ENCODE peak calls at places on chromosomes 1 and 21, in eight cellular contexts. P, G, F, V, N, U, W and S are unnamed samples.

GRCh38 chr1:170939476-170939875 is 4.1 kb downstream of the MROH9 start:
- DNase-seq in V (no peak), G (no peak), F (no peak), W (no peak), P (no peak), N (no peak), U (no peak), S (no peak)

GRCh38 chr1:15153184-15153841 is at the start of gene TMEM51:
- DNase-seq in F (no peak), G (peak), P (peak), U (peak), N (peak), W (no peak), V (no peak), S (no peak)

GRCh38 chr1:198270421-198270820 is 113.6 kb downstream of the NEK7 start:
- DNase-seq in P (no peak), W (no peak), G (no peak), F (no peak), N (no peak), V (no peak), U (no peak), S (no peak)

GRCh38 chr1:116855788-116856187 is 53.9 kb upstream of the PTGFRN start:
- DNase-seq in P (no peak), N (no peak), U (no peak), W (no peak), V (no peak), F (no peak), G (no peak), S (no peak)

GRCh38 chr1:203290261-203291089 is 14.8 kb upstream of the BTG2 start:
- DNase-seq in U (peak), N (peak), W (peak), G (peak), P (no peak), V (peak), F (peak), S (peak)

GRCh38 chr1:185017338-185017737 is 28.0 kb upstream of the RNF2 start:
- DNase-seq in G (no peak), V (no peak), P (peak), N (no peak), F (no peak), U (no peak), W (no peak), S (peak)

GRCh38 chr1:33099290-33100118 is 18.6 kb downstream of the AZIN2 start:
- DNase-seq in W (no peak), F (no peak), G (no peak), P (peak), V (peak), N (no peak), U (peak), S (peak)

GRCh38 chr1:218384576-218384975 is 39.4 kb downstream of the TGFB2 start:
- DNase-seq in V (no peak), P (no peak), N (no peak), U (no peak), F (no peak), G (no peak), W (no peak), S (no peak)

GRCh38 chr1:16138772-16139221 is 17.1 kb downstream of the EPHA2 start:
- DNase-seq in N (no peak), F (no peak), U (no peak), V (no peak), P (peak), W (no peak), G (no peak), S (no peak)

GRCh38 chr1:157595356-157595755 is 2.5 kb downstream of the FCRL4 start:
- DNase-seq in F (peak), V (no peak), W (no peak), P (no peak), G (no peak), N (no peak), U (no peak), S (no peak)

GRCh38 chr1:176691251-176692228 is 228.6 kb downstream of the PAPPA2 start:
- DNase-seq in N (peak), V (peak), P (peak), F (no peak), W (no peak), G (no peak), U (no peak), S (peak)

GRCh38 chr1:228210076-228210651 is 2.3 kb downstream of the OBSCN start:
- DNase-seq in P (peak), V (no peak), W (no peak), N (no peak), U (no peak), F (no peak), G (no peak), S (no peak)

GRCh38 chr21:29487154-29487553 is 188.4 kb downstream of the BACH1 start:
- DNase-seq in U (no peak), N (no peak), W (no peak), P (no peak), V (no peak), G (no peak), F (no peak), S (no peak)

GRCh38 chr1:151867785-151868403 is 14.4 kb upstream of the THEM5 start:
- DNase-seq in W (no peak), U (no peak), G (no peak), N (no peak), P (no peak), V (no peak), F (no peak), S (no peak)

GRCh38 chr1:89566761-89567174 is 42.1 kb downstream of the LRRC8B start:
- DNase-seq in N (peak), W (no peak), V (no peak), G (peak), P (no peak), F (no peak), U (no peak), S (peak)

DNA sequence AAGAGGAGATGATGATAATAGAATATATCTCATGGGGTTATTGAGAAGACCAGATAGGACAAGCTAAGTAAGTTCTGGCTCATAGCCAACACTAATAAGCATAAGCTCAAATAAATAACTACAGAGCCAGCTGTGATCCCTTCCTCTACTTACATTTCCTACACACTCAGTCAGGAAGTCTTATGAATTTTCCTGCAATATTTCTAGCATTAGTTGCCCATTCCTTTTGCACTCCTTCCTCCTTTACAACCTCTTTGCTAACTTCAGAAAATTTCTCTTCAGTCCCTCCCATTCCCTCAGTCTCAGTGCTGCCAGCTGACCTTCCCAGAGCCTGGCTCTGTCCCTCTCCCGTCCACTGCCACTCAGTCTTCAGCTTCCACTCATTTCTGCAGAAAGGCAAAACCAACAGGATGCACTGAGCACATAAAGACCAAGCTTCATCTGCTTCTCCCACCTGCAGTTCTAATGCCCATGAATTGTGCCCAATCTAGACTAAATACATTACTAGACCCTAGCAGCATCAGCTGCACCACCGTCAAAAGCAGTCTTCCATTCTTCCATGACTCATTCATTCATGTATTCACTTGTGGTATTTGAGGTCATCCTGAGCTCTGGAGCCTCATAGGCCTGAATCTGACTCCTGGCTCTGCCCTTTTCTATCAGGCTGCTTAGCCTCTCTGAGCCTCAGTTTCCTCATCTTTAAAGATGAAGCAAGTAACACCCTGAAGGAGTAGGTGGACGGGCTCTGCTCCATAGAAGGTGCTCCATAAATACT is 54.6 kb upstream of the SIPA1L2 start:
- DNase-seq in F (no peak), U (no peak), N (no peak), P (peak), W (no peak), G (no peak), V (no peak), S (no peak)
- TF ChIP-seq POLR2A in F (no peak), U (no peak), N (no peak), P (no peak), W (no peak), G (no peak), V (no peak), S (no peak)

DNA sequence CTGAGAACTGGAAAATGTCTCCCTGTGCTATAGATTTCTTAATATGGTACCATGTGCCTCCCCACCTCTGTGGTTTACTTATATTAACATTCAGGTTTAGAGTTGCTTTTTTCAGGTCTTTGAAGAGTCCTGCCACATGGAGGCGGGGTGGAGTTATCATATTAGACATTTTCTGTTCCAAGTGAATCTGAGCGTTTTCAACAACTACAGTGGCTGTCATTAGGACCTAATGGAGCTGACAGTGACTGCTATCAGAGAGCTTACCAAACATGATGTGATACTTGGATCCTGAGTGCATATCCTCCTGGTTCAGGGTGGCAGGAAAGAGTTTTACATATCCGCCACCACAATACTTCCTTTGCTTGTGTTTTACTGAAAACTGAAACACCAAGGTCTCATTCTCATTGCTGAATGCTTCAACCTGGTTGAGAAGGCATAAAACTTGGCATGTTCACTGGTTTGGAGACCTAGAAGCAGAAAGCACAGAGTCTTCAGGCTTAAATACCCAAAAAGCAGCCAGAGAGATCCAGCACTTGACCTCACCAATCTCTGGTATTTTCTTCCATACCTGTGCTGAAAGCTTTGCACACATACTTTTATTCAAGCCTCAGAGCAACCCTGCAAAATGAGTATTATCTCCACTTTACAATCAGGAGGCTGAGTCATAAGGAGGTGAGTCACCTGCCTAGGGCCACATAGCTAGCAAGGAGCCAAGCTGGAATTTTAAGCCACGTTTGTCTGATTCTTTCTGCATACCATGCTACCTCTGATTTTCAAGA is 47.4 kb upstream of the OSBPL9 start:
- DNase-seq in W (no peak), N (no peak), P (peak), G (peak), V (no peak), F (no peak), U (peak), S (peak)
- TF ChIP-seq POLR2A in W (no peak), N (no peak), P (no peak), G (no peak), V (no peak), F (no peak), U (no peak), S (no peak)

DNA sequence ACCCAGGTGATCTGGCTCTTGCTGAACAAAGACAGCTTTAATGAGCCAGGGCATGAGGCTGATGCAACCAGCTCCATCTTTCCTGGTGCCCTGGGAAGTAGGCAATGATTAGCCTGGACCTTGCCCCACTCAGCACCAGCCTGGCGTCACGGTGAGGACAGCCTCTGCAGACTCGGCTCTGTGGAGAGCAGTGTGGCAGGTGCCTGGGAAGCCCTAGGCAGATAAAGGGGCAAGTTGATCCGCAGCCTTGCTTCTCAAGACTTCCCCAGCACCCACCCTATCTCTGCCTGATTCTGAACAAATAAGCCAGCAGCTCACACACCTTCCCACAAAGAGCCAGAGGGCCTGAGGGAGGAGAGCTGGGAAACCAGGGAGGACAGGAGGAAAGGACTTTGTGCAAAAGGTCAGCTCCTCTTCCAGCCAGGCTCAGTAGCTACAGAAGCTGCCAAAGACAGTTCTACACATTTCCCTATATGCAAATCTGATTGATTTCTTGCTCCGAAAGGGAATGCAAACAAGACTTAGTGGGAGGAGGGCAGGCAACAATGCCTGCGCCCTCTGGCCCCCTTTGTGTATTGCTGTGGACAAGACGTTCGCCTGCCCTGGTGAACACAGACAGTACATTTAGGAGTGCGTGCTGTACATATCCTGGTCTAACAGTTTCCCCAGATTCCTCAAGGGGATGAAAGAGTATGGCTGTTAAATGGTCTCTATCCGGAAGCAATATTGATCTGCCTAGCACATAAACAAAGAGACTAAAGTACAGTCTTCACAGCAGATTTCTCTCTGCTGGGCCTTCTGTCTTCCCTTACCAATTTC is 63.8 kb downstream of the BCAR3 start:
- DNase-seq in U (peak), W (no peak), V (no peak), P (no peak), G (no peak), F (no peak), N (peak), S (no peak)
- TF ChIP-seq POLR2A in U (no peak), W (no peak), V (no peak), P (no peak), G (no peak), F (no peak), N (no peak), S (no peak)

GRCh38 chr1:160664573-160665051 is 17.8 kb upstream of the SLAMF1 start:
- DNase-seq in G (no peak), F (no peak), N (no peak), V (no peak), W (no peak), U (no peak), P (no peak), S (no peak)

GRCh38 chr1:160662888-160663287 is 16.0 kb upstream of the SLAMF1 start:
- DNase-seq in N (no peak), P (no peak), F (peak), G (no peak), V (no peak), W (no peak), U (no peak), S (no peak)

GRCh38 chr1:160666079-160666442 is 19.2 kb upstream of the SLAMF1 start:
- DNase-seq in V (no peak), U (no peak), W (no peak), N (no peak), P (no peak), G (no peak), F (no peak), S (no peak)

GRCh38 chr1:160667896-160668295 is 21.1 kb upstream of the SLAMF1 start:
- DNase-seq in F (no peak), G (no peak), W (no peak), V (no peak), N (no peak), P (no peak), U (no peak), S (no peak)

DNA sequence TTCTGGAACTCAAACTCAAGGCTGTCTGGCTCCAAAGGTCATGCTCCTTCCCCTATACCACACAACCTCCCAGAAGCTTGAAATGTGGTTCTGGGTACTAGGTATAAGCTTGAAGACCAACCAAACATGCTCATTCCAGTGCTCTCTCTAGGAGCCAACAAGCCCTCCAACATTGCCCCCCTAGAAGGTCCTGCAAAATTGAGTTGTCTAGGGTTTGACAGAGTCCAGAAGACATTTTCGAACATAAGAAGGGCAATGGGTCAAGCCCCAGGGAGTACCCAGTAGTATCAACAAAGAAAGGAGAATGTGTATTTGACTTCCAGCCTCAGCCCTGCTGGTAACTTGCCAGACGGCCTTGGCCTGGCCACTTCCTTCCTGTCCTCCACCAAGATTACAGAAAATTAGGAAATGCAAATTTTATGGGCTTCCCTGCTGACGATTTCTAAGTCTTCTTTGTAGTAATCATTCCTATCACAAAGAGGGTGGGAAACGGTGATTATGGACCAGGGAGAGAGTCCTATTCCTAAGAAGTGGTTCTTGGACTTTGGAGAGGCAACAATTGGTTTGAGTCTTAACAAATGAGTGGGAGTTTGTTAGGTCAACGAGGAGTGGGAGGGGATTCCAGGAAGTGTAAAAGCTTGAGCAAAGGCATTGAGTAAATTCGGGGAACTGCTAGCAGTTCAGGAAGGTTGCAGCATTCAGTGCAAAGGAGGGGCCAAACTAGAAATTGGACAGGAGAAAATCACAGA is 18.7 kb upstream of the SLAMF1 start:
- DNase-seq in W (no peak), F (peak), N (no peak), G (peak), P (no peak), U (peak), V (peak), S (no peak)
- TF ChIP-seq POLR2A in W (no peak), F (no peak), N (no peak), G (no peak), P (no peak), U (no peak), V (no peak), S (no peak)

GRCh38 chr1:156100205-156100995 is 14.1 kb upstream of the LMNA start:
- DNase-seq in W (no peak), V (no peak), P (no peak), F (no peak), U (no peak), G (no peak), N (no peak), S (peak)

GRCh38 chr1:156104065-156104810 is 10.3 kb upstream of the LMNA start:
- DNase-seq in W (no peak), P (peak), F (no peak), V (peak), N (peak), U (peak), G (peak), S (peak)

GRCh38 chr1:156103521-156103947 is 11.0 kb upstream of the LMNA start:
- DNase-seq in P (peak), W (no peak), N (peak), V (no peak), F (no peak), U (no peak), G (peak), S (peak)

GRCh38 chr1:156102634-156103511 is 11.6 kb upstream of the LMNA start:
- DNase-seq in V (no peak), N (peak), F (no peak), W (no peak), G (peak), U (no peak), P (no peak), S (no peak)

DNA sequence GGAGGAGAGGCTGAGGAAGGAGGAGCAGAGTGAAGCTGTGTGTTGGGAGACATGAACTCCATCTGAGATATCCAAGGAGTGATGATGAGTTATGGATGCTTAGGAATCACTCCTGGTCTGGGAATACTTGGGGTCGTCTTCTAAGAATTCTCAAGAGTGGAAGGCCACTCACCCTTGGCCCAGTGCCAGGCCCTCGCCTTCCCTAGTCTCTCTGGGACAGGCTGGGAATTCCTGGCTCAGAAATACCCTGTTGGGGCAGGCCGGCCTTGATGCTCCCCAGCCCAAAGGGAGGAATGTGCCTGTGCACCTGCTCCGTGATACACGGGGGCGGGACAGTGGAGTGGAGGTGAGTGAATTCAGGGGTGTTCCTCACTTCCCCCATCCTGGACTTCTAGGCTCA is 12.6 kb upstream of the LMNA start:
- DNase-seq in F (no peak), P (no peak), W (no peak), N (peak), U (no peak), G (no peak), V (no peak), S (no peak)
- TF ChIP-seq POLR2A in F (no peak), P (no peak), W (no peak), N (no peak), U (no peak), G (no peak), V (no peak), S (no peak)